ENCODE peak calls at places on chromosomes 1 and 21, in five cellular contexts. J is cardiac muscle cell; P is CD4-positive, alpha-beta T cell; R is PC-3; B is neural progenitor cell. G is an unnamed sample. For H3K9me3, the result is how much of the 10 kb centered on the place peaks cover.

GRCh38 chr1:51294566-51295184 is 35.7 kb downstream of the TTC39A start:
- DNase-seq in R (no peak), P (no peak), B (no peak), J (no peak), G (no peak)

GRCh38 chr1:1957533-1957961 is 38.5 kb upstream of the TMEM52 start:
- DNase-seq in B (no peak), J (no peak), P (no peak), R (no peak), G (no peak)

GRCh38 chr1:226678701-226679100 is 60.4 kb downstream of the ITPKB start:
- DNase-seq in R (no peak), P (no peak), J (no peak), B (no peak), G (no peak)

GRCh38 chr21:27580276-27580675 is 613.4 kb upstream of the ADAMTS5 start:
- DNase-seq in B (no peak), R (peak), P (no peak), J (no peak), G (no peak)

GRCh38 chr1:54936791-54937190 is 43.6 kb upstream of the TMEM61 start:
- DNase-seq in B (no peak), P (no peak), R (no peak), J (no peak), G (no peak)

GRCh38 chr1:177632923-177633322 is 336.9 kb downstream of the SEC16B start:
- DNase-seq in P (no peak), B (no peak), R (no peak), J (peak), G (no peak)

GRCh38 chr1:205241366-205242030 is 13.8 kb downstream of the TMCC2 start:
- DNase-seq in P (no peak), J (no peak), B (no peak), R (no peak), G (peak)

GRCh38 chr1:116359871-116360270 is 13.2 kb upstream of the ATP1A1 start:
- DNase-seq in R (no peak), P (no peak), B (no peak), J (no peak), G (no peak)

GRCh38 chr1:173496757-173497323 is 19.7 kb downstream of the PRDX6 start:
- DNase-seq in R (no peak), P (no peak), B (no peak), J (no peak), G (no peak)

GRCh38 chr1:70840260-70840953 is 207.2 kb downstream of the PTGER3 start:
- DNase-seq in J (no peak), P (no peak), B (no peak), R (no peak), G (no peak)

GRCh38 chr1:234979316-234980223 is 149.1 kb downstream of the TOMM20 start:
- DNase-seq in R (no peak), B (no peak), P (no peak), J (no peak), G (no peak)

GRCh38 chr1:8702848-8703810 is 114.3 kb downstream of the RERE start:
- DNase-seq in B (peak), R (peak), P (no peak), J (peak), G (peak)

GRCh38 chr1:43766818-43767525 is 59.6 kb downstream of the ST3GAL3 start:
- DNase-seq in P (no peak), R (no peak), B (peak), J (no peak), G (no peak)

GRCh38 chr1:13687361-13687760 is 12.6 kb upstream of the PRDM2 start:
- DNase-seq in R (no peak), P (no peak), B (no peak), J (no peak), G (no peak)

GRCh38 chr21:42843021-42843420 is 36.3 kb downstream of the WDR4 start:
- DNase-seq in J (no peak), B (no peak), P (no peak), R (no peak), G (no peak)

GRCh38 chr1:2641381-2642130 is 8.7 kb upstream of the MMEL1 start:
- DNase-seq in P (no peak), R (no peak), B (peak), J (no peak), G (no peak)

GRCh38 chr1:7298749-7299151 is 472.3 kb upstream of the VAMP3 start:
- DNase-seq in R (peak), J (peak), B (no peak), P (no peak), G (no peak)

GRCh38 chr1:211928222-211928856 is 97.8 kb upstream of the LPGAT1 start:
- DNase-seq in P (no peak), B (no peak), J (no peak), R (peak), G (no peak)

GRCh38 chr21:17048974-17049373 is 463.9 kb upstream of the CXADR start:
- DNase-seq in J (no peak), P (no peak), B (no peak), R (no peak), G (no peak)

GRCh38 chr1:151621351-151621750 is 9.5 kb downstream of the SNX27 start:
- DNase-seq in J (no peak), B (no peak), R (no peak), P (no peak), G (peak)

GRCh38 chr1:92913093-92913819 is 48.0 kb downstream of the DIPK1A start:
- DNase-seq in J (no peak), P (no peak), R (no peak), B (no peak), G (no peak)

GRCh38 chr1:40849801-40850592 is 12.2 kb downstream of the CITED4 start:
- DNase-seq in J (peak), P (peak), R (peak), B (peak), G (no peak)

GRCh38 chr1:229063154-229063553 is 207.8 kb upstream of the RAB4A start:
- DNase-seq in P (no peak), R (no peak), J (no peak), B (no peak), G (no peak)

GRCh38 chr1:18929686-18930085 is 26.8 kb downstream of the IFFO2 start:
- DNase-seq in P (no peak), B (no peak), R (no peak), J (peak), G (no peak)

GRCh38 chr1:236795757-236796719 is 946 bp downstream of the MTR start:
- DNase-seq in P (peak), R (peak), J (peak), B (peak), G (no peak)

GRCh38 chr1:177959793-177960515 is 9.9 kb downstream of the SEC16B start:
- DNase-seq in J (peak), B (no peak), P (no peak), R (peak), G (no peak)

GRCh38 chr1:78334114-78334513 is 156.7 kb upstream of the PTGFR start:
- DNase-seq in R (no peak), J (no peak), B (no peak), P (no peak), G (no peak)

GRCh38 chr1:212595787-212596714 is 12.5 kb upstream of the ATF3 start:
- DNase-seq in P (no peak), B (no peak), R (peak), J (peak), G (peak)

GRCh38 chr1:2089051-2089450 is 38.8 kb downstream of the PRKCZ start:
- DNase-seq in J (no peak), B (no peak), P (no peak), R (no peak), G (no peak)

GRCh38 chr1:245742891-245743290 is 588.1 kb downstream of the KIF26B start:
- DNase-seq in B (peak), R (no peak), J (no peak), P (no peak), G (peak)

GRCh38 chr1:39951951-39952350 is 3.0 kb upstream of the MFSD2A start:
- DNase-seq in P (no peak), R (no peak), J (no peak), B (no peak), G (no peak)

GRCh38 chr1:147833231-147833840 is 69.3 kb upstream of the GJA8 start:
- DNase-seq in P (no peak), B (no peak), J (no peak), R (peak), G (no peak)

GRCh38 chr1:183039330-183039729 is 16.1 kb downstream of the LAMC1 start:
- DNase-seq in R (no peak), J (no peak), P (no peak), B (no peak), G (no peak)

GRCh38 chr1:32895325-32896215 is 5.6 kb downstream of the TMEM54 start:
- DNase-seq in B (no peak), R (no peak), P (no peak), J (no peak), G (no peak)

GRCh38 chr21:45844181-45844580 is 137.4 kb upstream of the COL6A1 start:
- DNase-seq in P (no peak), J (no peak), B (no peak), R (no peak), G (no peak)

GRCh38 chr1:121546830-121547680 is 362.3 kb downstream of the SRGAP2C start:
- DNase-seq in B (no peak), R (peak), J (no peak), P (no peak), G (no peak)

GRCh38 chr1:6508154-6508875 is 16.8 kb upstream of the PLEKHG5 start:
- DNase-seq in J (no peak), B (no peak), P (no peak), R (no peak), G (peak)

GRCh38 chr1:227770812-227771211 is 35.6 kb downstream of the SNAP47 start:
- DNase-seq in B (no peak), J (no peak), R (no peak), P (no peak), G (no peak)

GRCh38 chr1:156900896-156901589 is 7.5 kb downstream of the PEAR1 start:
- DNase-seq in B (no peak), P (no peak), J (no peak), R (no peak), G (no peak)

GRCh38 chr1:156900019-156900718 is 6.7 kb downstream of the PEAR1 start:
- DNase-seq in J (peak), P (no peak), B (no peak), R (no peak), G (no peak)

GRCh38 chr1:156903328-156904091 is 10.0 kb downstream of the PEAR1 start:
- DNase-seq in P (no peak), R (no peak), J (no peak), B (no peak), G (no peak)

GRCh38 chr1:156901966-156902922 is 8.7 kb downstream of the PEAR1 start:
- DNase-seq in R (no peak), B (no peak), P (no peak), J (no peak), G (no peak)

DNA sequence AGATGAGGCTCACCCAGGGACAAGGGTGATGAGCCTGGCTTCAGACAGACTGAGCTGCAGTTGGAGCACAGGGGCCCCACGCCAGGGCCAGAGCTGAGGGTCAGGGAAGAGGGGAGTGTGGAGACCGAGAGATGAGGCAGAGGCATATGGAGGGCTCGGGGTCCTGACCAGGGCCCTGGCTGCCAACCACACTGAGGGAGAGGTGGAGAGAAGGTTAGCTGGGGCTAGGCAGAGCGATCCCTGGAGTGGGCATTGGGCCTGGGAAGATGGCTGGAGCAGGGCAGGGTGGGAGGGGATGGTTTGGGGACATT is 8.0 kb downstream of the PEAR1 start:
- DNase-seq in P (no peak), J (no peak), R (no peak), B (no peak), G (no peak)
- H3K9me3 ChIP-seq in P (under half), J (under half), R (under half), B (under half), G (under half)

GRCh38 chr1:27590917-27591508 is 12.9 kb downstream of the AHDC1 start:
- DNase-seq in R (no peak), P (no peak), B (no peak), J (no peak), G (no peak)
- H3K9me3 ChIP-seq in R (under half), P (under half), B (under half), J (under half), G (under half)

DNA sequence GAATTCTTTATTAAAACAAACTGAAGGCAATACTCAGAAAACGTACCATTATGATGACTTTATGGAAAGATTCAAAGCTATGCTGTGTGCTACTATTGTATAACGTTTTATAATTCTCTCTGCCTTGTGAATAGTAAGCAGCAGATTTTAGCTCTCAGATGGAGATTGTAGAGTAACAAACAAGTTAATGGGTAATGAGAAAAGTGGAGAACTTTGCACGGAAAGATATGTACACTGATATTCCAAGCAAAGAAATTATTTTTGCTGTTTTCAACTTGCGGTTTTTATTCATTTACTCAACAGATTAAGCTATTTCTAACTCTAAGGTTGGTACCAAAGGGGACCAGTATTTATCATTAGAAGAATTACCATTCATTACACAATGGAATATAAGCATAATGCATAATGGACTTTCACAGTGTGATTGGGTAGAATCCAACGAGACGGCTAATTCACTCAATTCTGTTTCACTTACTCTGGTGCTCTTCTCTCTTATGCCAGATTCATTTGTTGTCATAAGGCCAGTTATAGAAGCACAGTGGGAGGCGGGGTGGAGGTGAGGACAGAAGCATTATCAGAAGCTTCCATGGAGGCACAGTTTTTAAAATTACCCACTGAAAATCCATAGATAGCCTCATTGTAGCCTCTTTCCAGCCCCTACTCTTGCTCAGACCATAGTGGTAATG is 38.6 kb downstream of the ATP1B1 start:
- DNase-seq in B (no peak), P (no peak), J (no peak), R (no peak), G (no peak)
- H3K9me3 ChIP-seq in B (under half), P (under half), J (under half), R (under half), G (under half)

GRCh38 chr21:7953058-7953457 is 2568.3 kb upstream of the TPTE start:
- DNase-seq in R (no peak), J (no peak), B (no peak), P (no peak), G (no peak)

GRCh38 chr21:7952648-7953047 is 2568.7 kb upstream of the TPTE start:
- DNase-seq in R (no peak), P (no peak), B (no peak), J (no peak), G (no peak)

GRCh38 chr21:7951854-7952519 is 2569.4 kb upstream of the TPTE start:
- DNase-seq in R (no peak), J (no peak), B (no peak), P (no peak), G (no peak)

GRCh38 chr21:7947422-7947821 is 2574.0 kb upstream of the TPTE start:
- DNase-seq in B (no peak), P (no peak), R (no peak), J (no peak), G (no peak)
- H3K9me3 ChIP-seq in B (half or more), P (half or more), R (half or more), J (half or more), G (under half)

DNA sequence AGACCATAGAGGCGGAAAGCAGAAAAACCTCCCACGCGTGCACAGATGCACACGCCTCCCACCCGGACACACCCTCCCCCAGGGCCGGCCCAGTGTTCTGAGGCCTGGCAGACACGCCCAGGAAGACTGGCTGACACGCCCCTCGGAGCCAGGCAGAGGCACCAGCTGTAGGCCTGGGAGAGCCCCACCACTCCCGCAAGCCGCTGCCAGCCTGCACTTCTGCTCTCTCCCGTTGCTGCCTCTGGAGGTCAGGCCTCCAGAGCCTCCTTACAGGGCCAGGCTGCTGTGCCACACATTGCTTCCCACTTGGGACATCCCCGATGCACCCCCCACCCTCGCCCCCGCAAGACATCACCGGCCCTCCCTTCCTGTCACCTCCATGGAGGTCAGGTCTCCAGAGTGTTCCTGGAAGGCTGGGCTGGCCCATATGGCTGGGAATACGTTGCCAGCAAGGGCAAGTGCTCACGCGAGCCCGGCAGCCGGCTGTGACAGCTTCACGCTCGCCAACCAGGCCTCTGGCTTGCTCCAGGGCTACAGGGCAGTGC is 40.4 kb downstream of the CASZ1 start:
- DNase-seq in P (peak), B (no peak), J (peak), R (peak), G (peak)
- H3K9me3 ChIP-seq in P (under half), B (under half), J (under half), R (under half), G (under half)

GRCh38 chr21:9772348-9772672 is 749.1 kb upstream of the TPTE start:
- DNase-seq in B (no peak), P (no peak), J (no peak), R (no peak), G (no peak)
- H3K9me3 ChIP-seq in B (half or more), P (under half), J (under half), R (half or more), G (under half)

G was measured in upper lobe of left lung.